ENCODE peak calls at places on chromosome 13, in four cellular contexts. B is K562, M is H1, C is HCT116. T is an unnamed sample. For H3K4me1, the result is how much of the 10 kb centered on the place peaks cover.

GRCh38 chr13:36258831-36259230 is 38.8 kb downstream of the CCDC169 start:
- DNase-seq in M (no peak), B (no peak), C (no peak), T (no peak)

GRCh38 chr13:26551255-26551654 is 6.2 kb upstream of the WASF3 start:
- DNase-seq in C (no peak), M (no peak), B (no peak), T (no peak)

GRCh38 chr13:94236132-94236531 is 243.3 kb downstream of the DCT start:
- DNase-seq in B (no peak), M (no peak), C (no peak), T (no peak)

GRCh38 chr13:107807306-107808073 is 407.8 kb downstream of the LIG4 start:
- DNase-seq in M (no peak), C (no peak), B (no peak), T (no peak)

GRCh38 chr13:22061806-22062391 is 391.0 kb downstream of the FGF9 start:
- DNase-seq in B (no peak), C (no peak), M (no peak), T (no peak)

GRCh38 chr13:94346261-94347019 is 133.0 kb downstream of the DCT start:
- DNase-seq in M (no peak), B (no peak), C (no peak), T (no peak)

GRCh38 chr13:71303144-71303543 is 563.9 kb downstream of the DACH1 start:
- DNase-seq in M (no peak), B (no peak), C (no peak), T (no peak)

GRCh38 chr13:37492741-37493514 is 105.6 kb downstream of the POSTN start:
- DNase-seq in M (no peak), B (no peak), C (no peak), T (no peak)

GRCh38 chr13:24106429-24106828 is 54.1 kb upstream of the SPATA13 start:
- DNase-seq in C (no peak), M (no peak), B (no peak), T (no peak)

GRCh38 chr13:75864718-75865117 is 228.6 kb downstream of the LMO7 start:
- DNase-seq in C (no peak), M (no peak), B (no peak), T (no peak)
- H3K4me1 ChIP-seq in C (under half), M (under half), B (under half), T (under half)

GRCh38 chr13:41398494-41399190 is 58.7 kb upstream of the RGCC start:
- DNase-seq in M (no peak), B (no peak), C (no peak), T (no peak)
- TF ChIP-seq YY1 in M (no peak), B (no peak), C (no peak), T (no peak)

GRCh38 chr13:54241719-54242118 is 1213.1 kb downstream of the OLFM4 start:
- DNase-seq in C (no peak), M (no peak), B (no peak), T (no peak)
- TF ChIP-seq ZNF274 in C (no peak), M (no peak), B (no peak), T (no peak)

GRCh38 chr13:110664074-110664473 is 41.8 kb downstream of the CARS2 start:
- DNase-seq in B (no peak), M (no peak), C (no peak), T (no peak)

GRCh38 chr13:110663044-110663443 is 42.9 kb downstream of the CARS2 start:
- DNase-seq in M (no peak), C (no peak), B (no peak), T (no peak)

GRCh38 chr13:110663491-110663890 is 42.4 kb downstream of the CARS2 start:
- DNase-seq in B (no peak), C (no peak), M (no peak), T (no peak)

GRCh38 chr13:110661256-110661655 is 44.7 kb downstream of the CARS2 start:
- DNase-seq in M (no peak), C (no peak), B (no peak), T (no peak)

DNA sequence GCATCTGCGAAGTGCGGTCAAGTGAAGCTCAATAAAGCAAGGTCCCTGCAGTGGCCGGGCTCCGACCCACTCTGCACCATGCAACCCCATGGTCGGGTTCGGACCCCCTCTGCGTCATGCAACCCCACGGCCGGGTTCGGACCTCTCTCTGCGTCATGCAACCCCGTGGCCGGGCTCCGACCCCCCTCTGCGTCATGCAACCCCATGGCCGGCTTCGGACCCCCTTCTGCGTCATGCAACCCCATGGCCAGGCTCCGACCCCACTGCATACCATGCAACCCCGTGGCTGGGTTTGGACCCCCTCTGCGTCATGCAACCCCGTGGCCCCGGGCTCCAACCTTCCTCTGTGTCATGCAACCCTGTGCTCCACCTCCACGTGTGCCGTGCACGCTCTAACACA is 43.8 kb downstream of the CARS2 start:
- DNase-seq in C (no peak), B (no peak), M (no peak), T (no peak)
- H3K4me1 ChIP-seq in C (under half), B (under half), M (under half), T (under half)

GRCh38 chr13:99293178-99293577 is 14.0 kb downstream of the GPR183 start:
- DNase-seq in C (no peak), B (no peak), M (no peak), T (no peak)
- TF ChIP-seq YY1 in C (no peak), B (no peak), M (no peak), T (no peak)

DNA sequence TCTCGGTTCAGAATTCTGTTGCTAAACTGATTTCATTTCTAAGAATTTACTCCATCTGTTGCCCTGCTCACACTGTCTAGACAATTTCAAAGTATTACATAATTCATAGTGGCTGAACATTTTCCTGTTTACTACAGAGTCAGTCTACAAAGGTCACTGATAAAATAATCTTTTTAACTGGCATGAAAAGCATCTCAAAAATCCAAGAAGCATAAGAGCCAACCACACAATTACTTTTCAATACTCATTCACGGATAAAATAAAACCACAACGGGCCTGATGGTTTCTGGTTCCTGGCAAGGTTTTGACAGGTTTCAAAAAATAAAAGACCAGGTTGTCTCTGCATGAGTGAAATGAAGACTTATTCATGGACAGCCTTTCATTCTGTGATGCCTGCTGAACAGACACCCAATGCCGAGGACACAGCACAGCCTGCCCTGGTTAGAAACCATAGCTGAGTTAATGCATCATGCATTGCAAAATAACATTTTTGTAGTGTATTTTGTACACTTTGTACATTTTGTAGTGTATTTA is 88.6 kb upstream of the IRS2 start:
- DNase-seq in M (no peak), C (no peak), B (no peak), T (no peak)
- TF ChIP-seq ZNF274 in M (no peak), C (no peak), B (no peak), T (no peak)